ENCODE peak calls at places on chromosomes 12 and 14, in nine cellular contexts. H is GM23248; M is hippocampal formation; N is HEK293T; V is naive thymus-derived CD8-positive, alpha-beta T cell; L is sciatic nerve; K is NCI-H1105 treated with DMSO at 0.1 percent for 48 hours; Q is stimulated activated CD4-positive, alpha-beta T cell treated with anti-CD3 and anti-CD28 coated beads, Interleukin-12 subunit alpha, Interleukin-12 subunit beta, amount 100 ng/mL, for 24 hours; F is T-helper 9 cell. A is an unnamed sample.

GRCh38 chr12:130879212-130879686 is 7.4 kb downstream of the RAN start:
- DNase-seq in H (no peak), M (no peak), N (no peak), V (no peak), L (no peak), K (no peak), Q (no peak), F (no peak), A (no peak)

GRCh38 chr12:124476011-124476400 is 91.4 kb downstream of the NCOR2 start:
- DNase-seq in H (no peak), M (no peak), N (no peak), V (no peak), L (no peak), K (no peak), Q (no peak), F (no peak), A (no peak)

GRCh38 chr14:85071447-85071846 is 458.5 kb upstream of the FLRT2 start:
- DNase-seq in H (no peak), M (no peak), N (no peak), V (no peak), L (no peak), K (no peak), Q (no peak), F (no peak), A (no peak)

GRCh38 chr12:14153803-14154202 is 172.4 kb upstream of the GRIN2B start:
- DNase-seq in H (no peak), M (no peak), N (no peak), V (no peak), L (no peak), K (no peak), Q (no peak), F (no peak), A (no peak)

GRCh38 chr12:50636505-50636904 is 127.4 kb upstream of the ATF1 start:
- DNase-seq in H (no peak), M (no peak), N (no peak), V (no peak), L (no peak), K (no peak), Q (no peak), F (no peak), A (no peak)

GRCh38 chr12:1117371-1117770 is 126.3 kb downstream of the ERC1 start:
- DNase-seq in H (peak), M (no peak), N (no peak), V (no peak), L (no peak), K (no peak), Q (no peak), F (no peak), A (no peak)

GRCh38 chr14:59483360-59483759 is 848 bp downstream of the L3HYPDH start:
- DNase-seq in H (peak), M (no peak), N (peak), V (no peak), L (no peak), K (no peak), Q (no peak), F (no peak), A (peak)

GRCh38 chr14:104106471-104106991 is 21.0 kb downstream of the ASPG start:
- DNase-seq in H (no peak), M (no peak), N (no peak), V (no peak), L (no peak), K (no peak), Q (no peak), F (no peak), A (no peak)

GRCh38 chr12:124094188-124094587 is 121.2 kb downstream of the ZNF664 start:
- DNase-seq in H (no peak), M (no peak), N (no peak), V (no peak), L (no peak), K (no peak), Q (no peak), F (no peak), A (no peak)

GRCh38 chr12:94922561-94922960 is 80.9 kb downstream of the NDUFA12 start:
- DNase-seq in H (no peak), M (no peak), N (no peak), V (no peak), L (no peak), K (no peak), Q (no peak), F (no peak), A (no peak)

GRCh38 chr12:55407866-55408265 is 7.5 kb downstream of the OR6C65 start:
- DNase-seq in H (no peak), M (no peak), N (no peak), V (no peak), L (no peak), K (no peak), Q (no peak), F (no peak), A (no peak)

GRCh38 chr14:64983439-64984310 is 3.0 kb upstream of the FNTB start:
- DNase-seq in H (peak), M (no peak), N (peak), V (peak), L (no peak), K (peak), Q (no peak), F (no peak), A (peak)

GRCh38 chr12:110581951-110582285 is 1.2 kb downstream of the PPTC7 start:
- DNase-seq in H (no peak), M (no peak), N (no peak), V (no peak), L (no peak), K (peak), Q (no peak), F (no peak), A (no peak)

GRCh38 chr14:100554082-100554677 is 33.0 kb downstream of the BEGAIN start:
- DNase-seq in H (peak), M (no peak), N (no peak), V (no peak), L (peak), K (no peak), Q (no peak), F (no peak), A (peak)

GRCh38 chr12:127829974-127830543 is 436.9 kb upstream of the TMEM132C start:
- DNase-seq in H (no peak), M (no peak), N (no peak), V (no peak), L (no peak), K (no peak), Q (no peak), F (no peak), A (no peak)

GRCh38 chr14:103738706-103739451 is 23.3 kb downstream of the ZFYVE21 start:
- DNase-seq in H (no peak), M (no peak), N (no peak), V (no peak), L (peak), K (no peak), Q (no peak), F (no peak), A (no peak)

GRCh38 chr14:49051328-49052060 is 534.7 kb downstream of the RPS29 start:
- DNase-seq in H (peak), M (no peak), N (no peak), V (no peak), L (no peak), K (no peak), Q (no peak), F (no peak), A (no peak)

GRCh38 chr14:68820999-68821683 is 28.3 kb upstream of the ZFP36L1 start:
- DNase-seq in H (no peak), M (no peak), N (no peak), V (no peak), L (no peak), K (no peak), Q (no peak), F (peak), A (no peak)

GRCh38 chr12:113040722-113041168 is 15.8 kb upstream of the DTX1 start:
- DNase-seq in H (peak), M (no peak), N (no peak), V (no peak), L (peak), K (no peak), Q (no peak), F (no peak), A (peak)

GRCh38 chr12:50786498-50787231 is 22.8 kb downstream of the ATF1 start:
- DNase-seq in H (peak), M (no peak), N (no peak), V (no peak), L (no peak), K (no peak), Q (no peak), F (no peak), A (peak)

GRCh38 chr12:3144495-3144894 is 67.3 kb downstream of the TSPAN9 start:
- DNase-seq in H (no peak), M (no peak), N (no peak), V (no peak), L (no peak), K (no peak), Q (no peak), F (no peak), A (no peak)

GRCh38 chr12:50078281-50078680 is 6.9 kb upstream of the SMARCD1 start:
- DNase-seq in H (no peak), M (no peak), N (no peak), V (no peak), L (no peak), K (no peak), Q (no peak), F (no peak), A (no peak)

GRCh38 chr14:42961509-42961908 is 1354.8 kb downstream of the LRFN5 start:
- DNase-seq in H (no peak), M (no peak), N (no peak), V (no peak), L (no peak), K (no peak), Q (no peak), F (no peak), A (no peak)

GRCh38 chr12:4969405-4969804 is 59.7 kb downstream of the KCNA1 start:
- DNase-seq in H (no peak), M (no peak), N (no peak), V (no peak), L (no peak), K (no peak), Q (no peak), F (no peak), A (no peak)

GRCh38 chr14:42633504-42634095 is 1026.9 kb downstream of the LRFN5 start:
- DNase-seq in H (no peak), M (no peak), N (no peak), V (no peak), L (no peak), K (no peak), Q (no peak), F (no peak), A (no peak)

GRCh38 chr12:7362734-7363133 is 58.9 kb downstream of the ACSM4 start:
- DNase-seq in H (no peak), M (no peak), N (no peak), V (no peak), L (no peak), K (no peak), Q (no peak), F (no peak), A (no peak)

GRCh38 chr14:47539065-47539464 is 136.3 kb downstream of the MDGA2 start:
- DNase-seq in H (no peak), M (no peak), N (peak), V (no peak), L (no peak), K (peak), Q (no peak), F (no peak), A (no peak)

GRCh38 chr14:55129428-55130193 is 559 bp downstream of the LGALS3 start:
- DNase-seq in H (peak), M (no peak), N (no peak), V (peak), L (peak), K (no peak), Q (peak), F (peak), A (peak)

GRCh38 chr12:94640134-94640928 is 10.0 kb downstream of the TMCC3 start:
- DNase-seq in H (peak), M (no peak), N (no peak), V (no peak), L (no peak), K (no peak), Q (peak), F (no peak), A (no peak)

GRCh38 chr12:117234441-117234840 is 44.2 kb upstream of the FBXO21 start:
- DNase-seq in H (no peak), M (no peak), N (no peak), V (no peak), L (no peak), K (no peak), Q (no peak), F (no peak), A (no peak)

A was measured in A549.